ENCODE peak calls at places on chromosomes 3 and 15, in eight cellular contexts. A, Z, D, V, I, U, N and O are unnamed samples.
A peak's percentile ranks its signal among the peaks of the same experiment; 100 is the strongest.

GRCh38 chr3:128301186-128302023 is 148.1 kb downstream of the EEFSEC start:
- DNase-seq in N (no peak), V (peak; percentile 32), U (no peak), Z (no peak), A (peak; percentile 7), I (no peak), D (no peak), O (no peak)

GRCh38 chr3:114706591-114707224 is 412.9 kb downstream of the TIGIT start:
- DNase-seq in Z (peak; percentile 41), U (no peak), V (no peak), D (peak; percentile 88), I (peak; percentile 9), A (peak; percentile 21), N (peak; percentile 39), O (peak; percentile 54)

GRCh38 chr15:53000412-53000811 is 210.3 kb upstream of the ONECUT1 start:
- DNase-seq in I (no peak), N (no peak), U (no peak), Z (no peak), V (no peak), A (no peak), D (no peak), O (no peak)

GRCh38 chr3:69639851-69640250 is 99.4 kb upstream of the MITF start:
- DNase-seq in A (no peak), V (no peak), I (no peak), D (no peak), Z (no peak), U (no peak), N (no peak), O (no peak)

GRCh38 chr3:13480340-13481318 is 523 bp downstream of the HDAC11 start:
- DNase-seq in N (peak; percentile 28), V (no peak), U (no peak), A (no peak), Z (no peak), D (no peak), I (peak; percentile 50), O (no peak)

GRCh38 chr15:45454825-45455224 is 67.7 kb downstream of the SLC30A4 start:
- DNase-seq in N (peak; percentile 96), D (peak; percentile 73), A (peak; percentile 71), V (no peak), Z (peak; percentile 97), U (peak; percentile 82), I (peak; percentile 94), O (peak; percentile 84)

GRCh38 chr3:127162947-127163645 is 29.8 kb upstream of the PRR23E start:
- DNase-seq in U (no peak), I (no peak), A (no peak), D (no peak), N (peak; percentile 6), V (no peak), Z (no peak), O (no peak)

GRCh38 chr15:61545763-61546162 is 316.7 kb upstream of the RORA start:
- DNase-seq in D (no peak), V (no peak), I (no peak), U (no peak), N (no peak), A (no peak), Z (no peak), O (no peak)

GRCh38 chr3:168030488-168031054 is 65.2 kb downstream of the GOLIM4 start:
- DNase-seq in A (no peak), I (no peak), U (no peak), N (no peak), D (no peak), V (no peak), Z (no peak), O (no peak)

GRCh38 chr15:62391565-62392262 is 226.6 kb upstream of the C2CD4B start:
- DNase-seq in Z (peak; percentile 54), V (peak; percentile 76), N (peak; percentile 64), D (no peak), U (peak; percentile 18), A (peak; percentile 50), I (peak; percentile 59), O (peak; percentile 67)

GRCh38 chr3:17070560-17070959 is 185.8 kb downstream of the PLCL2 start:
- DNase-seq in N (peak; percentile 54), Z (peak; percentile 66), D (no peak), V (no peak), I (peak; percentile 20), U (no peak), A (no peak), O (no peak)

GRCh38 chr3:52446631-52447511 is 2.0 kb upstream of the SEMA3G start:
- DNase-seq in D (peak; percentile 67), V (no peak), Z (peak; percentile 33), U (peak; percentile 68), A (peak; percentile 73), N (peak; percentile 56), I (peak; percentile 68), O (peak; percentile 29)

GRCh38 chr3:106168941-106169340 is 300.1 kb upstream of the CBLB start:
- DNase-seq in N (no peak), U (no peak), V (no peak), A (no peak), I (no peak), D (no peak), Z (no peak), O (no peak)

GRCh38 chr3:24343084-24343783 is 151.4 kb downstream of the THRB start:
- DNase-seq in V (no peak), I (peak; percentile 11), U (no peak), A (no peak), D (no peak), Z (peak; percentile 66), N (peak; percentile 19), O (peak; percentile 56)

GRCh38 chr3:29176501-29176900 is 104.4 kb upstream of the RBMS3 start:
- DNase-seq in A (no peak), I (no peak), V (no peak), N (no peak), U (no peak), D (no peak), Z (no peak), O (no peak)

GRCh38 chr3:155302891-155303290 is 9.4 kb upstream of the STRIT1 start:
- DNase-seq in A (no peak), I (no peak), U (no peak), Z (no peak), V (no peak), N (no peak), D (no peak), O (no peak)

GRCh38 chr3:157429703-157430102 is 6.9 kb upstream of the PTX3 start:
- DNase-seq in A (no peak), N (peak; percentile 46), D (no peak), U (no peak), Z (no peak), I (peak; percentile 39), V (no peak), O (no peak)

GRCh38 chr3:194067949-194068362 is 68.0 kb upstream of the HES1 start:
- DNase-seq in V (no peak), I (no peak), A (no peak), N (no peak), Z (no peak), U (no peak), D (no peak), O (no peak)